ENCODE peak calls at places on chromosomes 3 and 15, in five cellular contexts. L is cardiac muscle cell, U is lower lobe of right lung, V is right lobe of liver, I is BJ. B is an unnamed sample.

GRCh38 chr15:68380456-68380855 is 51.5 kb downstream of the ITGA11 start:
- DNase-seq in L (no peak), U (no peak), V (no peak), I (no peak), B (no peak)

GRCh38 chr15:100131321-100132224 is 210.2 kb downstream of the ADAMTS17 start:
- DNase-seq in L (peak; percentile 37), U (peak; percentile 62), V (peak; percentile 73), I (no peak), B (no peak)

GRCh38 chr3:43389388-43390254 is 103.3 kb downstream of the SNRK start:
- DNase-seq in L (no peak), U (peak; percentile 61), V (peak; percentile 57), I (no peak), B (peak; percentile 23)

GRCh38 chr3:144369151-144369879 is 397.7 kb downstream of the DIPK2A start:
- DNase-seq in L (no peak), U (no peak), V (no peak), I (no peak), B (no peak)

GRCh38 chr3:2869905-2870304 is 240.3 kb downstream of the IL5RA start:
- DNase-seq in L (no peak), U (no peak), V (no peak), I (no peak), B (no peak)

GRCh38 chr3:147141516-147141915 is 264.8 kb downstream of the ZIC4 start:
- DNase-seq in L (no peak), U (no peak), V (no peak), I (no peak), B (no peak)

GRCh38 chr3:129855454-129856419 is 37.8 kb downstream of the TMCC1 start:
- DNase-seq in L (no peak), U (no peak), V (no peak), I (peak; percentile 41), B (no peak)

GRCh38 chr15:66765478-66766281 is 63.6 kb downstream of the SMAD6 start:
- DNase-seq in L (no peak), U (peak; percentile 88), V (peak; percentile 79), I (no peak), B (peak; percentile 94)

GRCh38 chr3:6425289-6425820 is 435.6 kb upstream of the GRM7 start:
- DNase-seq in L (no peak), U (no peak), V (no peak), I (no peak), B (no peak)

GRCh38 chr3:178802993-178803693 is 266.9 kb downstream of the KCNMB2 start:
- DNase-seq in L (no peak), U (no peak), V (no peak), I (no peak), B (no peak)

GRCh38 chr3:43906847-43907507 is 216.2 kb downstream of the ABHD5 start:
- DNase-seq in L (no peak), U (no peak), V (no peak), I (no peak), B (no peak)

GRCh38 chr15:39468828-39469227 is 112.1 kb upstream of the THBS1 start:
- DNase-seq in L (no peak), U (no peak), V (no peak), I (no peak), B (no peak)

GRCh38 chr15:63260786-63261185 is 16.6 kb upstream of the APH1B start:
- DNase-seq in L (no peak), U (no peak), V (no peak), I (no peak), B (no peak)

GRCh38 chr15:63392355-63393009 is 10.8 kb upstream of the CA12 start:
- DNase-seq in L (no peak), U (no peak), V (no peak), I (no peak), B (no peak)

GRCh38 chr15:83713242-83713641 is 59.3 kb downstream of the ADAMTSL3 start:
- DNase-seq in L (no peak), U (no peak), V (no peak), I (no peak), B (no peak)

GRCh38 chr15:74631935-74632560 is 16.4 kb downstream of the CLK3 start:
- DNase-seq in L (peak; percentile 72), U (no peak), V (peak; percentile 69), I (no peak), B (no peak)

DNA sequence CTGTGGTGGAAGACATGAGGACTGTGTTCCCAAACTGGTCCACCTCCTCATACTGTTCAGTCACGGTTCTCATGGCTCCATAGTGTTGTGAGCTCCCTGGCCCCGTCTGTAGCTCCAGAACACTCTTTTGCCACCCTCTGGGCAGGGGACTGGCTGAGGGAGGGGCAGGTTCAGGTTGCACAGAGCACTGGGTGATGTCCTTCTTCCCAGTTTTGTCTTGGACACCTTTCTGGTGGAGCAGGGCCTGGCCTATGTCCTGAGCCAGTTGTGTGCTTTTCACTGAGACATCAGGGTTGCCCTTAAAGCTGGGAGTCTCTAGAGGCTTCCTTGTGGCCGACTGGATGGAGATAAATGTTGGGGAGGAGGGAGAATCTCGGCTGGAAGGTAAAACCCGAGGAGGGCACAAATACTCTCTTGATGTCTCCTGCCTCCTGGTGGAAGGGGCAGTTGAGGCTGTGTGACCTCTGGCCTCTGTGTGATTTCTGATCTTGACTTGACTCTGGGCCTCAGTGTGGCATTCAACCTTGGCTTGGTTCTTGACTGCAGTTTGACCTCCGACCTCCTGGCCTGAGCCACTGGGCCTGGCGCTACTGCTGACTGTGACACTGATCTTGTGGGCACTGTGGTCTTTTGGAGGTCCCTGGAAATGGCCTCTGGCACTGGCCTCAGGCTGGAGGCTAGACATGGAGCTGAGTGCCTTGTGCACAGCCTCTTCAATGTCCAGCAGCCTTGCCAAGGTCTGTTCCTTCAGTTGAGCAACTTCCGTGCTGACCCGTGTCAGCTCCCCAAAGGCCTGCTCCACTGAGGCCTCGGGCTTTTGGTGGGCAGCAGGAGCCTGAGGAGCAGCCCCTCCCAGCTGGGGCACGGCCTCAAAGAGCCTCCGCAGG is 8.1 kb downstream of the XIRP1 start:
- DNase-seq in L (no peak), U (no peak), V (no peak), I (no peak), B (no peak)
- TF ChIP-seq CTCF in L (no peak), U (no peak), V (no peak), I (no peak), B (no peak)

DNA sequence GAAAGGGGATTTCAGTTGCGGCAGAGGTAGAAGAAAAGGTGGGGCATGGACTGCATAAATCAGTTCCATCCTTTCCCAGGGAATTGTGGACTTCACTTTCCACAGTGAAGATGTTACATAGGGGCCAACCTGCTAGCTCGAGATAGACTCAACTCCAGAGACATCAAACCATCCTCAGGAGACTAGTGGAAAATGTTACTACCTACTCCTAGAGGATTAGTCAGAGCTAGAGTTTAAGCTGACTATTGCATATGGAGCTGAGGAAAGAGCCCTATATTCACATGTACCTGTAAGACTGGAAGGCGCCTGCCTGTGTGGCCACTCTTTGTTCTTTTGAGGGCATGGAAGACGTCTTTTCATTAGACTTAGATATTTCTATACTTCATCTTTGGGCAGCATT is 69.2 kb downstream of the KLHL25 start:
- DNase-seq in L (no peak), U (no peak), V (no peak), I (no peak), B (no peak)
- H3K36me3 ChIP-seq in L (peaks cover 47% of the 10 kb centered on the region), U (peaks cover 100% of the 10 kb centered on the region), V (peaks cover 12% of the 10 kb centered on the region), I (peaks cover 4% of the 10 kb centered on the region), B (no peaks in the 10 kb centered on the region)

GRCh38 chr3:18295171-18295920 is 129.8 kb downstream of the SATB1 start:
- DNase-seq in L (peak; percentile 81), U (peak; percentile 68), V (no peak), I (peak; percentile 19), B (peak; percentile 87)
- TF ChIP-seq CTCF in L (peak; percentile 73), U (peak; percentile 52), V (peak; percentile 6), I (peak; percentile 64), B (peak; percentile 92)

GRCh38 chr3:118199044-118199443 is 835.6 kb downstream of the IGSF11 start:
- DNase-seq in L (no peak), U (no peak), V (no peak), I (no peak), B (no peak)

DNA sequence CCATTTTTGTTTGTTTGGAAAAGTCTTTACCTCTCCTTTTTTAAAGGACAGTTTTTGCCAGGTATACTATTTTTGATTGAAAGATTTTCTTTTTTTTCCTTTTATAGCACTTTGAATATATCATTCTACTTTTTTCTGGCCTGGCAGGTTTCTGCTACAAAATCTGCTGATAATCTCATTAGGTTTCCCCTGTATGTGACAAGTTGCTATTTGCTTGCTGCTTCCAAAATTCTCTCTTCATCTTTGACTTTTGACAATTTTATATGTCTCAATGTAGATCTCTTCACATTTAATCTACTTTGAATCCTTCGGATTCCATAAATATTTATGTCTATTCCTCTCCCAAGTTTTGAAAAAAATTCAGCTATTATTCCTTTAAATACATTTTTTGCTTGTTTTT is 838.5 kb downstream of the IGSF11 start:
- DNase-seq in L (no peak), U (no peak), V (no peak), I (no peak), B (no peak)
- H3K36me3 ChIP-seq in L (no peaks in the 10 kb centered on the region), U (no peaks in the 10 kb centered on the region), V (no peaks in the 10 kb centered on the region), I (no peaks in the 10 kb centered on the region), B (no peaks in the 10 kb centered on the region)

DNA sequence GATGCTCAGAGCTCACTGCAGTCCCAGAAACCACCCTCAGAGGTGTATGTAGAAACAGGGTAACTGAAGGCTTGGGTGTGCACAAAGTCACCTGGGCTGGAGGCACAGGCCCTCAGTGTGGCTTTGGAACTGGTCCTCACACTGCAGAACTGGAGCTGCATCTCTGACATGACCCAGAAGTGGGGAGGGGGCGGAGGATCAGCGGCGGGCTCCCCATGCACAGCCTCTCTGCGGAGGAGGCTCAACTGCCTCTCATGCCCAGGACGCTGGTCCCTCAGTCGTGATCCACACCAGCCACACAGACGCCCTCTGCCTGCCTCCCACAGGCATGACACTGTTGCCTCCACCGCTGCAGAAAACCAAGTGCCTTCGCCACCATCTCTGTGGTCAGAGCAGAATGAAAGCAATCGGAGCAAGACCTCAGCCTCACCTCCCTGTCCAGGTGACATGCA is 73.7 kb downstream of the TM2D3 start:
- DNase-seq in L (peak; percentile 47), U (no peak), V (peak; percentile 76), I (no peak), B (no peak)
- TF ChIP-seq CTCF in L (peak; percentile 53), U (peak; percentile 32), V (peak; percentile 71), I (peak; percentile 45), B (peak; percentile 39)

GRCh38 chr3:195517030-195517429 is 26.1 kb downstream of the PPP1R2 start:
- DNase-seq in L (no peak), U (no peak), V (no peak), I (no peak), B (no peak)
- H3K36me3 ChIP-seq in L (peaks cover 15% of the 10 kb centered on the region), U (peaks cover 75% of the 10 kb centered on the region), V (no peaks in the 10 kb centered on the region), I (peaks cover 1% of the 10 kb centered on the region), B (no peaks in the 10 kb centered on the region)

GRCh38 chr15:59244337-59244736 is 37.7 kb downstream of the LDHAL6B start:
- DNase-seq in L (no peak), U (no peak), V (no peak), I (no peak), B (peak; percentile 72)

GRCh38 chr15:59250249-59250648 is 43.6 kb downstream of the LDHAL6B start:
- DNase-seq in L (no peak), U (no peak), V (no peak), I (no peak), B (no peak)

GRCh38 chr15:59245583-59245982 is 38.9 kb downstream of the LDHAL6B start:
- DNase-seq in L (no peak), U (no peak), V (no peak), I (no peak), B (no peak)

GRCh38 chr15:59249816-59250215 is 43.2 kb downstream of the LDHAL6B start:
- DNase-seq in L (no peak), U (no peak), V (no peak), I (no peak), B (no peak)

DNA sequence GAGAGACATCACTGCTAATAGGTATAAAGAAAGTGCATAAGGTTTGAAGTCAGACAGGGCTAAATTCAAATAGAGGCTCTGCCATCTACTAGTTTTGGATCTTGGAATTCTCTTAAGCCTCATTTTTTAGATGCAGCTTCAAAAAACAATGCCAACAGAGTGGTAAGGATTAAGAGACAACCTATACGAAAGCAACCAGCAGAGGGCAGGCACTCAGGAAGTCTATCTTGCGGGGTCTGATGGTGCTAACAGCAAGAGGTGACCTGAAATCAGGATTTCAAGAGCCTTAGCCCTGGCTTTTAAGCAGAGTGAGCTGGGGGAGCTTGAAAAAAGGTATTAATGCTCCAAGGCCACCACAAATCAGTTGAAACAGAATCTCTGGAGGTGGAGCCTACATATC is 40.7 kb downstream of the LDHAL6B start:
- DNase-seq in L (peak; percentile 89), U (peak; percentile 51), V (peak; percentile 63), I (no peak), B (peak; percentile 41)
- TF ChIP-seq CTCF in L (peak; percentile 69), U (peak; percentile 58), V (peak; percentile 68), I (peak; percentile 72), B (peak; percentile 67)